ENCODE peak calls at places on chromosome 15, in five cellular contexts. B is activated CD8-positive, alpha-beta T cell treated with anti-CD3 and anti-CD28 coated beads for 36 hours; W is coronary artery; T is progenitor cell of endocrine pancreas; V is Panc1. I is an unnamed sample.

GRCh38 chr15:63513271-63513670 is 8.9 kb downstream of the USP3 start:
- DNase-seq in B (no peak), W (no peak), T (no peak), V (no peak), I (no peak)

GRCh38 chr15:101064795-101065569 is 145.8 kb downstream of the LRRK1 start:
- DNase-seq in B (no peak), W (no peak), T (no peak), V (no peak), I (no peak)

GRCh38 chr15:30992465-30992864 is 1.0 kb upstream of the MTMR10 start:
- DNase-seq in B (no peak), W (no peak), T (no peak), V (no peak), I (no peak)

GRCh38 chr15:80478075-80478474 is 73.9 kb downstream of the ARNT2 start:
- DNase-seq in B (no peak), W (no peak), T (no peak), V (no peak), I (no peak)

GRCh38 chr15:43524254-43524847 is 6.9 kb downstream of the MAP1A start:
- DNase-seq in B (no peak), W (peak; percentile 55), T (no peak), V (no peak), I (no peak)

GRCh38 chr15:98554272-98555172 is 93.8 kb upstream of the IGF1R start:
- DNase-seq in B (no peak), W (no peak), T (no peak), V (no peak), I (no peak)

GRCh38 chr15:74573987-74574386 is 33.0 kb downstream of the ARID3B start:
- DNase-seq in B (peak; percentile 37), W (no peak), T (no peak), V (no peak), I (no peak)

GRCh38 chr15:78129098-78130011 is 1.9 kb downstream of the CIB2 start:
- DNase-seq in B (no peak), W (no peak), T (no peak), V (no peak), I (no peak)

GRCh38 chr15:78457101-78457500 is 19.1 kb downstream of the IREB2 start:
- DNase-seq in B (no peak), W (no peak), T (no peak), V (no peak), I (no peak)

GRCh38 chr15:56124391-56124790 is 119.3 kb downstream of the RFX7 start:
- DNase-seq in B (no peak), W (no peak), T (no peak), V (no peak), I (no peak)

GRCh38 chr15:100340721-100341661 is 784 bp downstream of the ADAMTS17 start:
- DNase-seq in B (no peak), W (no peak), T (no peak), V (no peak), I (no peak)

GRCh38 chr15:39273805-39274411 is 307.0 kb upstream of the THBS1 start:
- DNase-seq in B (no peak), W (no peak), T (no peak), V (peak; percentile 27), I (no peak)

GRCh38 chr15:58932791-58933310 is 628 bp downstream of the SLTM start:
- DNase-seq in B (no peak), W (peak; percentile 77), T (no peak), V (no peak), I (peak; percentile 88)

GRCh38 chr15:63056843-63057242 is 14.3 kb downstream of the TPM1 start:
- DNase-seq in B (no peak), W (no peak), T (no peak), V (no peak), I (no peak)

GRCh38 chr15:66752078-66752477 is 50.0 kb downstream of the SMAD6 start:
- DNase-seq in B (no peak), W (no peak), T (no peak), V (no peak), I (no peak)
- TF ChIP-seq CTCF in B (no peak), W (no peak), T (no peak), V (no peak), I (no peak)

GRCh38 chr15:91522609-91523332 is 330.7 kb upstream of the SLCO3A1 start:
- DNase-seq in B (no peak), W (no peak), T (no peak), V (no peak), I (no peak)
- TF ChIP-seq CTCF in B (peak; percentile 32), W (no peak), T (peak; percentile 27), V (peak; percentile 4), I (peak; percentile 44)

GRCh38 chr15:37791693-37792092 is 142.7 kb upstream of the TMCO5A start:
- DNase-seq in B (no peak), W (no peak), T (no peak), V (no peak), I (no peak)

GRCh38 chr15:37789881-37790280 is 144.6 kb upstream of the TMCO5A start:
- DNase-seq in B (no peak), W (no peak), T (no peak), V (no peak), I (no peak)

GRCh38 chr15:37788767-37789391 is 145.6 kb upstream of the TMCO5A start:
- DNase-seq in B (no peak), W (no peak), T (no peak), V (no peak), I (no peak)

GRCh38 chr15:37789392-37789776 is 145.1 kb upstream of the TMCO5A start:
- DNase-seq in B (no peak), W (no peak), T (no peak), V (no peak), I (no peak)

DNA sequence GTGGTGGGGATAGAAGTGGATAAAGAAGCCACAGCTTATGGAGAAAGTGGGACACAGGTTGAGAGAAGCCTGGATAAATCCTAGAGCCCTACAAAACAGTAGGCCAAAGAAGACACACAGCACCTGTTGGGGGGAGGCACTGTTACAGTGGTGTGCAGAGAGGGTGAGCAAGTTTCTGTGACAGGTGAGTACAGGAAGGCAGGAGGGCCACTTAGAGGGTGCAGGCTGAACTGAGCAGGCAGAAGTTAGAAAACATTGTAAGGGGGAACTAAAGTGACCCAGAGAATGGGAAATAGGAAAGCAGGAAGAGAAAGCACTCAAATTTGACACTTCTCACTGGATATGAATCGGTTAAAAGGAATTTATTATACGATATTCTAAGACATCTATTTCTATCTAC is 146.1 kb upstream of the TMCO5A start:
- DNase-seq in B (no peak), W (no peak), T (no peak), V (no peak), I (no peak)
- TF ChIP-seq CTCF in B (no peak), W (no peak), T (no peak), V (no peak), I (no peak)

GRCh38 chr15:96582473-96582872 is 252.0 kb downstream of the NR2F2 start:
- DNase-seq in B (no peak), W (no peak), T (no peak), V (no peak), I (no peak)

GRCh38 chr15:96586901-96587300 is 256.4 kb downstream of the NR2F2 start:
- DNase-seq in B (no peak), W (no peak), T (no peak), V (no peak), I (no peak)

GRCh38 chr15:96583671-96584070 is 253.2 kb downstream of the NR2F2 start:
- DNase-seq in B (no peak), W (no peak), T (no peak), V (no peak), I (no peak)

GRCh38 chr15:96585634-96586386 is 255.3 kb downstream of the NR2F2 start:
- DNase-seq in B (no peak), W (no peak), T (no peak), V (no peak), I (no peak)
- TF ChIP-seq CTCF in B (no peak), W (no peak), T (no peak), V (peak; percentile 67), I (peak; percentile 54)

GRCh38 chr15:37981781-37982180 is 47.3 kb downstream of the TMCO5A start:
- DNase-seq in B (no peak), W (no peak), T (no peak), V (no peak), I (no peak)
- TF ChIP-seq CTCF in B (no peak), W (no peak), T (peak; percentile 42), V (peak; percentile 66), I (peak; percentile 53)

GRCh38 chr15:65165875-65166274 is 19.3 kb downstream of the CLPX start:
- DNase-seq in B (no peak), W (no peak), T (no peak), V (no peak), I (no peak)
- TF ChIP-seq CTCF in B (no peak), W (no peak), T (no peak), V (no peak), I (no peak)

GRCh38 chr15:68794869-68795268 is 25.8 kb downstream of the ANP32A start:
- DNase-seq in B (no peak), W (no peak), T (no peak), V (no peak), I (no peak)
- TF ChIP-seq CTCF in B (no peak), W (no peak), T (no peak), V (no peak), I (no peak)

DNA sequence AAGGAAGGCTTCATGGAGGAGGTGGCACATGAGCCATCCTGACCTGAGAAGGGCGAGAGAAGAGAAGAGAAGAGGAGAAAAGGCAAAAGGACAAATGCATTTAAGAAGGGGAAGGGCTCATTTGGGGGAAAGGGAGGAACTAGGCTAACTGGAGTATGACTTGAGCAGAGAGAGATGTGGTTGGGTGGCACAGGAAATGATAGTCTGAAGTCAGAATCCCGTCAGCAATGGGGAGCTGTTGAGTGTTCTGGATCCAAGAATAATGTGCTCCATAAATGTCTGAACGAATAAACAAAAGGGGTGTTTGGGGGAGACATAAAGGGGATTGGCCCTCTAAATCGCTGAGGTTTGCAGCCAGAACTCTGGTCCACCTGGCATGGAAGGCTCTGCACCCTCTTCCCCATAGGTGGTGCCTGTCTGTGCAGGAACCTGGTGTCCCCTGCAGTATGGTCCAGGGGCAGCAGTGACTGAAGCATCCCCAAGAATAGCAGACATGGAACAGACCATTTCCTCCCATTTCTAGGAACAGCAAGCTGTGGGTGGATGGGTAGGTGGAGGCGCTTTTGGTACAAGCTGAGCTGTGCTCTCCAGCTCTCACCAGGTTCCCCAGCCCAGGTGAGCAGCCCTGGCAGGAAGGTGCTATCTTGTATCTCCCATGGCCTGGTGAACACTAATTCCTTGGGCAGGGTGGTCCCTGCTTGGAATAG is 15.2 kb downstream of the CORO2B start:
- DNase-seq in B (no peak), W (no peak), T (no peak), V (no peak), I (no peak)
- TF ChIP-seq CTCF in B (no peak), W (no peak), T (no peak), V (no peak), I (no peak)

I was measured in osteocyte.